ENCODE peak calls at places on chromosome 12, in eight cellular contexts. B is pancreas, L is uterus, O is right lobe of liver, V is GM23248, I is AG04449, Q is fibroblast of lung, E is AG04450. D is an unnamed sample.

GRCh38 chr12:18446245-18446644 is 184.9 kb downstream of the PIK3C2G start:
- DNase-seq in B (no peak), L (no peak), O (no peak), V (no peak), I (no peak), Q (no peak), E (no peak), D (no peak)

GRCh38 chr12:105523164-105524057 is 192.9 kb downstream of the C12orf75 start:
- DNase-seq in B (no peak), L (peak; percentile 73), O (no peak), V (peak; percentile 97), I (peak; percentile 92), Q (peak; percentile 89), E (peak; percentile 74), D (peak; percentile 72)

GRCh38 chr12:107492393-107493134 is 193.0 kb upstream of the PWP1 start:
- DNase-seq in B (no peak), L (no peak), O (no peak), V (no peak), I (no peak), Q (no peak), E (no peak), D (no peak)

GRCh38 chr12:49043856-49044258 is 16.7 kb downstream of the KMT2D start:
- DNase-seq in B (no peak), L (no peak), O (no peak), V (peak; percentile 67), I (no peak), Q (peak; percentile 39), E (no peak), D (no peak)

GRCh38 chr12:101616027-101616494 is 21.3 kb downstream of the MYBPC1 start:
- DNase-seq in B (no peak), L (peak; percentile 37), O (no peak), V (no peak), I (no peak), Q (peak; percentile 71), E (no peak), D (no peak)

GRCh38 chr12:17588968-17589367 is 501.0 kb downstream of the RERGL start:
- DNase-seq in B (no peak), L (no peak), O (no peak), V (peak; percentile 37), I (no peak), Q (no peak), E (no peak), D (no peak)

GRCh38 chr12:30286345-30286926 is 409.2 kb downstream of the IPO8 start:
- DNase-seq in B (no peak), L (no peak), O (no peak), V (peak; percentile 51), I (no peak), Q (peak; percentile 68), E (no peak), D (peak; percentile 13)

GRCh38 chr12:41981758-41982157 is 162.9 kb downstream of the GXYLT1 start:
- DNase-seq in B (no peak), L (no peak), O (no peak), V (peak; percentile 36), I (no peak), Q (peak; percentile 54), E (no peak), D (no peak)

GRCh38 chr12:112906712-112907414 is at the start of gene OAS1:
- DNase-seq in B (peak; percentile 8), L (peak; percentile 28), O (peak; percentile 56), V (peak; percentile 51), I (no peak), Q (peak; percentile 20), E (no peak), D (no peak)

GRCh38 chr12:46489951-46490388 is 117.4 kb upstream of the SLC38A2 start:
- DNase-seq in B (no peak), L (no peak), O (no peak), V (no peak), I (no peak), Q (peak; percentile 42), E (no peak), D (no peak)

GRCh38 chr12:121792607-121793500 is 634 bp downstream of the RHOF start:
- DNase-seq in B (peak; percentile 41), L (no peak), O (peak; percentile 73), V (no peak), I (no peak), Q (no peak), E (no peak), D (no peak)

GRCh38 chr12:120061815-120062214 is 54.7 kb downstream of the RAB35 start:
- DNase-seq in B (no peak), L (no peak), O (no peak), V (no peak), I (no peak), Q (no peak), E (no peak), D (no peak)

GRCh38 chr12:26488339-26488738 is 293.0 kb downstream of the SSPN start:
- DNase-seq in B (no peak), L (no peak), O (no peak), V (no peak), I (no peak), Q (no peak), E (no peak), D (no peak)

GRCh38 chr12:79424109-79424721 is 266.5 kb downstream of the PAWR start:
- DNase-seq in B (no peak), L (no peak), O (no peak), V (peak; percentile 97), I (peak; percentile 93), Q (peak; percentile 91), E (peak; percentile 71), D (peak; percentile 74)

GRCh38 chr12:98955284-98955683 is 310.2 kb downstream of the APAF1 start:
- DNase-seq in B (no peak), L (no peak), O (no peak), V (peak; percentile 25), I (no peak), Q (no peak), E (no peak), D (no peak)

GRCh38 chr12:127903146-127903545 is 363.8 kb upstream of the TMEM132C start:
- DNase-seq in B (no peak), L (no peak), O (no peak), V (peak; percentile 28), I (peak; percentile 51), Q (no peak), E (no peak), D (no peak)

GRCh38 chr12:130134563-130134915 is 27.7 kb upstream of the FZD10 start:
- DNase-seq in B (no peak), L (no peak), O (no peak), V (no peak), I (no peak), Q (no peak), E (no peak), D (no peak)

GRCh38 chr12:122265433-122265832 is 861 bp downstream of the VPS33A start:
- DNase-seq in B (no peak), L (no peak), O (no peak), V (peak; percentile 12), I (no peak), Q (no peak), E (no peak), D (no peak)

DNA sequence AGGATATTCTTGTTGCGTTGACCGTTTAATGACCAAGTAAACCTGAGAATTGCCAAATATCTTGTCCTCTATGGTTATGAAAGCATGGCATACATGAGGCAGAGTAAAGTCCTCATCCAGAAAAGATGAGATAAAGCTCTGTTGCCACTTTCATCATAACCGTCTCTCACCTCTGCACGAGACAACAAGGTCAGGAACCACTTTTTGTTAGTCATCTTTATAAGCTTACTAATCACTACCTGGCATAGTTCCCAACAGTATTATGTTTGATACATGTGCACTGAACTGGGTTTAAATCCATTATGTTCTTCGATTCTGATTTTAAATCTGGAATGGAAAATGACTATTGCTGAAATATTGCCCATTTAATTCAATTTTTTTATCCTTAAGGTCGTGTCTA is 31.2 kb downstream of the PTPRB start:
- DNase-seq in B (no peak), L (no peak), O (no peak), V (peak; percentile 54), I (no peak), Q (no peak), E (no peak), D (no peak)
- H3K4me3 ChIP-seq in B (no peak overlapping the region), L (no peak overlapping the region), O (no peak overlapping the region), V (no peak overlapping the region), I (no peak overlapping the region), Q (no peak overlapping the region), E (no peak overlapping the region), D (no peak overlapping the region)

DNA sequence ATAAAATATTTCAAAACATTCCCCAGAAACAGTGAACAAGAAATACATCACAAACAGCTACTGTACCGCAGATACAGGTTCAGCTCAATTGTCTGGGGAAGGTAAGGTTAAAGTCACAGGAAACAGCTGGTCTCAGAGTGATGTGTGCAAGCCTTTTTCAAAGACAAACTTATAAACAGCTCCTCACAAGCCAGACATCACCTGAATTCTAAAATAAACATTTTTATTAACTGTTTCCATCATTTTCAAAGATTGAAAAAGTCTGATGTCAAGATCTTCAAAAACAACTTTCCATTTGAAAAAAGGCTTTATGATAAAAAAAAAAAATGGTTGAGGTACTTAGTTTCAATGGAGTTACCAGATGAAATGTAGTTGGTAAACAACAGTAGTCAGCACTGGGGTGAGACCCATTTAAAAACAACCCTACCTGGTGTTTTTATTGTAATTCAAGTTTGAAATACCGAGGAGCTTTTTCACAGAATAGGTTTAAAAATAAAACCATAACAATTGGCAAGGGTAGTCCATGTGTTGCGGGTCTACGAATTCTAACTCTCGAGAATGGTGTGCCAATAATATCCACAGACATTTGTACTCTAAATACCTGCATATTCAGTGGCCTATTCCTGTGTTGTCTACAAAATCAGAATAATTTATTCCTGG is 3.9 kb downstream of the BTG1 start:
- DNase-seq in B (no peak), L (no peak), O (no peak), V (no peak), I (no peak), Q (peak; percentile 48), E (no peak), D (no peak)
- H3K4me3 ChIP-seq in B (peak overlapping the region; percentile 23), L (peak overlapping the region; percentile 93), O (peak overlapping the region; percentile 81), V (peak overlapping the region; percentile 95), I (peak overlapping the region; percentile 95), Q (peak overlapping the region; percentile 87), E (peak overlapping the region; percentile 98), D (peak overlapping the region; percentile 90)

GRCh38 chr12:118374126-118374725 is 1.5 kb upstream of the TAOK3 start:
- DNase-seq in B (no peak), L (no peak), O (no peak), V (peak; percentile 6), I (no peak), Q (no peak), E (no peak), D (no peak)

GRCh38 chr12:118375348-118375747 is 1.0 kb upstream of the SUDS3 start:
- DNase-seq in B (no peak), L (no peak), O (no peak), V (peak; percentile 44), I (no peak), Q (no peak), E (no peak), D (no peak)

GRCh38 chr12:118373628-118374027 is 921 bp upstream of the TAOK3 start:
- DNase-seq in B (no peak), L (no peak), O (no peak), V (no peak), I (no peak), Q (no peak), E (no peak), D (no peak)

GRCh38 chr12:118376089-118377004 is at the start of gene SUDS3:
- DNase-seq in B (peak; percentile 86), L (peak; percentile 93), O (peak; percentile 93), V (peak; percentile 87), I (no peak), Q (peak; percentile 81), E (peak; percentile 48), D (no peak)

GRCh38 chr12:118374909-118375308 is 1.4 kb upstream of the SUDS3 start:
- DNase-seq in B (no peak), L (no peak), O (no peak), V (peak; percentile 82), I (no peak), Q (peak; percentile 34), E (no peak), D (no peak)
- H3K4me3 ChIP-seq in B (no peak overlapping the region), L (no peak overlapping the region), O (no peak overlapping the region), V (peak overlapping the region; percentile 83), I (no peak overlapping the region), Q (no peak overlapping the region), E (no peak overlapping the region), D (no peak overlapping the region)

GRCh38 chr12:4168041-4168440 is 105.5 kb upstream of the CCND2 start:
- DNase-seq in B (no peak), L (no peak), O (no peak), V (no peak), I (no peak), Q (no peak), E (no peak), D (no peak)
- H3K4me3 ChIP-seq in B (no peak overlapping the region), L (no peak overlapping the region), O (no peak overlapping the region), V (no peak overlapping the region), I (no peak overlapping the region), Q (no peak overlapping the region), E (no peak overlapping the region), D (no peak overlapping the region)